ENCODE peak calls at places on chromosomes 11 and 22, in eight cellular contexts. I is transverse colon; V is right cardiac atrium; P is osteocyte; R is RWPE1; O is CD8-positive, alpha-beta memory T cell; Y is A172; B is testis. E is an unnamed sample.

GRCh38 chr11:20056109-20057054 is 103.9 kb downstream of the DBX1 start:
- DNase-seq in I (peak), V (peak), P (no peak), R (peak), O (no peak), Y (no peak), B (no peak), E (peak)

GRCh38 chr22:35601743-35602633 is 15.1 kb downstream of the MB start:
- DNase-seq in I (no peak), V (no peak), P (no peak), R (peak), O (no peak), Y (peak), B (peak), E (no peak)

GRCh38 chr22:49517721-49518120 is 310.0 kb downstream of the BRD1 start:
- DNase-seq in I (no peak), V (no peak), P (no peak), R (no peak), O (no peak), Y (no peak), B (no peak), E (no peak)

GRCh38 chr22:42388130-42388797 is 43.9 kb downstream of the NFAM1 start:
- DNase-seq in I (no peak), V (peak), P (no peak), R (peak), O (no peak), Y (no peak), B (no peak), E (no peak)

GRCh38 chr11:76173663-76174062 is 32.6 kb downstream of the WNT11 start:
- DNase-seq in I (no peak), V (no peak), P (no peak), R (no peak), O (no peak), Y (peak), B (no peak), E (no peak)

GRCh38 chr11:122113836-122114235 is 2.2 kb downstream of the BLID start:
- DNase-seq in I (no peak), V (no peak), P (no peak), R (no peak), O (no peak), Y (no peak), B (no peak), E (no peak)

GRCh38 chr11:126357969-126358762 is 2.7 kb downstream of the ST3GAL4 start:
- DNase-seq in I (no peak), V (peak), P (no peak), R (no peak), O (no peak), Y (no peak), B (no peak), E (no peak)

GRCh38 chr11:58567889-58568512 is 7.7 kb downstream of the LPXN start:
- DNase-seq in I (peak), V (peak), P (no peak), R (peak), O (peak), Y (peak), B (peak), E (no peak)

GRCh38 chr11:118607401-118608267 is at the start of gene PHLDB1:
- DNase-seq in I (peak), V (peak), P (peak), R (peak), O (peak), Y (peak), B (peak), E (peak)

GRCh38 chr22:33674357-33674756 is 245.9 kb downstream of the LARGE1 start:
- DNase-seq in I (no peak), V (no peak), P (no peak), R (no peak), O (no peak), Y (no peak), B (no peak), E (no peak)

GRCh38 chr11:2940930-2941821 is 12.0 kb upstream of the PHLDA2 start:
- DNase-seq in I (peak), V (peak), P (no peak), R (no peak), O (no peak), Y (peak), B (no peak), E (no peak)

GRCh38 chr11:10605941-10606381 is 37.5 kb upstream of the LYVE1 start:
- DNase-seq in I (peak), V (peak), P (no peak), R (no peak), O (no peak), Y (no peak), B (peak), E (no peak)

GRCh38 chr11:134578807-134579708 is 167.0 kb upstream of the B3GAT1 start:
- DNase-seq in I (peak), V (no peak), P (peak), R (no peak), O (no peak), Y (no peak), B (peak), E (peak)

GRCh38 chr11:114889464-114890065 is 211.2 kb downstream of the NXPE2 start:
- DNase-seq in I (no peak), V (no peak), P (no peak), R (no peak), O (no peak), Y (no peak), B (no peak), E (no peak)

GRCh38 chr11:47415949-47416472 is 7.6 kb downstream of the SLC39A13 start:
- DNase-seq in I (peak), V (peak), P (peak), R (peak), O (no peak), Y (peak), B (peak), E (peak)

GRCh38 chr22:35631597-35631996 is 14.5 kb upstream of the MB start:
- DNase-seq in I (peak), V (peak), P (no peak), R (no peak), O (no peak), Y (peak), B (peak), E (no peak)

GRCh38 chr11:130087294-130087926 is 17.7 kb downstream of the APLP2 start:
- DNase-seq in I (no peak), V (no peak), P (no peak), R (no peak), O (no peak), Y (no peak), B (no peak), E (no peak)

GRCh38 chr11:110022548-110022947 is 70.6 kb upstream of the ZC3H12C start:
- DNase-seq in I (no peak), V (no peak), P (no peak), R (peak), O (no peak), Y (no peak), B (no peak), E (no peak)

GRCh38 chr11:14078941-14079522 is 116.5 kb downstream of the SPON1 start:
- DNase-seq in I (no peak), V (no peak), P (no peak), R (no peak), O (no peak), Y (no peak), B (no peak), E (no peak)

GRCh38 chr11:78417888-78418583 is 416 bp upstream of the GAB2 start:
- DNase-seq in I (peak), V (peak), P (peak), R (peak), O (peak), Y (peak), B (peak), E (peak)

GRCh38 chr11:78504708-78505107 is 70.0 kb downstream of the NARS2 start:
- DNase-seq in I (no peak), V (no peak), P (no peak), R (no peak), O (no peak), Y (no peak), B (no peak), E (no peak)

GRCh38 chr22:42976131-42976530 is 38.8 kb downstream of the PACSIN2 start:
- DNase-seq in I (peak), V (no peak), P (no peak), R (no peak), O (no peak), Y (no peak), B (no peak), E (no peak)

GRCh38 chr22:45212992-45213751 is 27.5 kb downstream of the KIAA0930 start:
- DNase-seq in I (peak), V (peak), P (no peak), R (no peak), O (no peak), Y (peak), B (peak), E (no peak)

GRCh38 chr11:121385693-121386092 is 66.4 kb upstream of the SORL1 start:
- DNase-seq in I (no peak), V (no peak), P (no peak), R (no peak), O (no peak), Y (no peak), B (no peak), E (no peak)

GRCh38 chr22:27273386-27273785 is 528.2 kb downstream of the MN1 start:
- DNase-seq in I (no peak), V (no peak), P (no peak), R (no peak), O (no peak), Y (no peak), B (no peak), E (no peak)

GRCh38 chr11:3944198-3944597 is 88.7 kb downstream of the STIM1 start:
- DNase-seq in I (no peak), V (peak), P (no peak), R (no peak), O (no peak), Y (no peak), B (peak), E (no peak)